ENCODE peak calls at places on chromosomes 5 and 9, in four cellular contexts. One of them, this sample, is unnamed.

GRCh38 chr5:177484902-177485549 is 11.6 kb upstream of the DBN1 start:
- DNase-seq in ovary: no peak
- DNase-seq in endothelial cell of umbilical vein: no peak
- DNase-seq in HepG2: no peak
- DNase-seq in this sample: no peak

GRCh38 chr9:5355817-5356216 is 16.1 kb upstream of the RLN1 start:
- DNase-seq in ovary: no peak
- DNase-seq in endothelial cell of umbilical vein: no peak
- DNase-seq in HepG2: no peak
- DNase-seq in this sample: no peak

GRCh38 chr9:85522459-85523092 is 219.2 kb downstream of the AGTPBP1 start:
- DNase-seq in ovary: no peak
- DNase-seq in endothelial cell of umbilical vein: peak
- DNase-seq in HepG2: no peak
- DNase-seq in this sample: no peak

GRCh38 chr9:127211983-127212382 is 52.6 kb upstream of the GARNL3 start:
- DNase-seq in ovary: no peak
- DNase-seq in endothelial cell of umbilical vein: no peak
- DNase-seq in HepG2: no peak
- DNase-seq in this sample: no peak

GRCh38 chr9:125763373-125763772 is 16.2 kb downstream of the PBX3 start:
- DNase-seq in ovary: no peak
- DNase-seq in endothelial cell of umbilical vein: peak
- DNase-seq in HepG2: peak
- DNase-seq in this sample: peak

GRCh38 chr9:93261735-93262523 is 78.0 kb downstream of the WNK2 start:
- DNase-seq in ovary: no peak
- DNase-seq in endothelial cell of umbilical vein: no peak
- DNase-seq in HepG2: no peak
- DNase-seq in this sample: no peak

GRCh38 chr9:121173501-121173900 is 28.2 kb downstream of the RAB14 start:
- DNase-seq in ovary: no peak
- DNase-seq in endothelial cell of umbilical vein: no peak
- DNase-seq in HepG2: no peak
- DNase-seq in this sample: no peak

GRCh38 chr9:130327781-130328348 is 62.3 kb downstream of the HMCN2 start:
- DNase-seq in ovary: no peak
- DNase-seq in endothelial cell of umbilical vein: no peak
- DNase-seq in HepG2: no peak
- DNase-seq in this sample: no peak

GRCh38 chr5:116360008-116360853 is 214.4 kb downstream of the SEMA6A start:
- DNase-seq in ovary: peak
- DNase-seq in endothelial cell of umbilical vein: no peak
- DNase-seq in HepG2: no peak
- DNase-seq in this sample: no peak

GRCh38 chr5:58491216-58491892 is at the start of gene GAPT:
- DNase-seq in ovary: no peak
- DNase-seq in endothelial cell of umbilical vein: no peak
- DNase-seq in HepG2: no peak
- DNase-seq in this sample: no peak

GRCh38 chr9:114643906-114644305 is 13.7 kb downstream of the TEX53 start:
- DNase-seq in ovary: no peak
- DNase-seq in endothelial cell of umbilical vein: no peak
- DNase-seq in HepG2: no peak
- DNase-seq in this sample: no peak

GRCh38 chr5:106269252-106269843 is 1401.4 kb downstream of the EFNA5 start:
- DNase-seq in ovary: no peak
- DNase-seq in endothelial cell of umbilical vein: peak
- DNase-seq in HepG2: peak
- DNase-seq in this sample: no peak

GRCh38 chr9:21668504-21668903 is 133.9 kb upstream of the MTAP start:
- DNase-seq in ovary: no peak
- DNase-seq in endothelial cell of umbilical vein: no peak
- DNase-seq in HepG2: no peak
- DNase-seq in this sample: no peak

GRCh38 chr9:27247756-27248155 is 49.2 kb downstream of the EQTN start:
- DNase-seq in ovary: no peak
- DNase-seq in endothelial cell of umbilical vein: peak
- DNase-seq in HepG2: peak
- DNase-seq in this sample: peak

GRCh38 chr9:22158983-22159382 is 149.9 kb upstream of the CDKN2B start:
- DNase-seq in ovary: peak
- DNase-seq in endothelial cell of umbilical vein: peak
- DNase-seq in HepG2: peak
- DNase-seq in this sample: peak

GRCh38 chr5:7391215-7391614 is 4.7 kb upstream of the ADCY2 start:
- DNase-seq in ovary: no peak
- DNase-seq in endothelial cell of umbilical vein: no peak
- DNase-seq in HepG2: peak
- DNase-seq in this sample: no peak

GRCh38 chr9:98514841-98515240 is 193.9 kb downstream of the GABBR2 start:
- DNase-seq in ovary: no peak
- DNase-seq in endothelial cell of umbilical vein: no peak
- DNase-seq in HepG2: no peak
- DNase-seq in this sample: no peak

GRCh38 chr5:178314961-178315820 is 82.6 kb upstream of the PHYKPL start:
- DNase-seq in ovary: no peak
- DNase-seq in endothelial cell of umbilical vein: no peak
- DNase-seq in HepG2: no peak
- DNase-seq in this sample: no peak

GRCh38 chr5:15286659-15287058 is 213.3 kb upstream of the FBXL7 start:
- DNase-seq in ovary: no peak
- DNase-seq in endothelial cell of umbilical vein: no peak
- DNase-seq in HepG2: no peak
- DNase-seq in this sample: no peak

GRCh38 chr9:134375011-134375390 is 48.7 kb downstream of the RXRA start:
- DNase-seq in ovary: no peak
- DNase-seq in endothelial cell of umbilical vein: no peak
- DNase-seq in HepG2: no peak
- DNase-seq in this sample: no peak

GRCh38 chr5:30505014-30505886 is 688.2 kb upstream of the CDH6 start:
- DNase-seq in ovary: no peak
- DNase-seq in endothelial cell of umbilical vein: peak
- DNase-seq in HepG2: peak
- DNase-seq in this sample: no peak

GRCh38 chr5:23242891-23243290 is 264.5 kb upstream of the PRDM9 start:
- DNase-seq in ovary: no peak
- DNase-seq in endothelial cell of umbilical vein: no peak
- DNase-seq in HepG2: no peak
- DNase-seq in this sample: no peak

GRCh38 chr9:113564804-113565237 is 101.3 kb downstream of the RGS3 start:
- DNase-seq in ovary: peak
- DNase-seq in endothelial cell of umbilical vein: no peak
- DNase-seq in HepG2: no peak
- DNase-seq in this sample: peak

GRCh38 chr9:87545858-87546257 is 48.2 kb downstream of the DAPK1 start:
- DNase-seq in ovary: no peak
- DNase-seq in endothelial cell of umbilical vein: peak
- DNase-seq in HepG2: no peak
- DNase-seq in this sample: no peak

GRCh38 chr5:79237735-79238560 is 2.0 kb downstream of the JMY start:
- DNase-seq in ovary: no peak
- DNase-seq in endothelial cell of umbilical vein: no peak
- DNase-seq in HepG2: no peak
- DNase-seq in this sample: no peak

GRCh38 chr5:79236364-79236969 is 536 bp downstream of the JMY start:
- DNase-seq in ovary: no peak
- DNase-seq in endothelial cell of umbilical vein: no peak
- DNase-seq in HepG2: no peak
- DNase-seq in this sample: peak

GRCh38 chr5:79235222-79235577 is 731 bp upstream of the JMY start:
- DNase-seq in ovary: no peak
- DNase-seq in endothelial cell of umbilical vein: no peak
- DNase-seq in HepG2: peak
- DNase-seq in this sample: peak

GRCh38 chr5:79236970-79237734 is 1.2 kb downstream of the JMY start:
- DNase-seq in ovary: peak
- DNase-seq in endothelial cell of umbilical vein: peak
- DNase-seq in HepG2: peak
- DNase-seq in this sample: peak

GRCh38 chr5:79235578-79236363 is at the start of gene JMY:
- DNase-seq in ovary: peak
- DNase-seq in endothelial cell of umbilical vein: peak
- DNase-seq in HepG2: peak
- DNase-seq in this sample: peak
- TF ChIP-seq POLR2A in ovary: peak
- TF ChIP-seq POLR2A in endothelial cell of umbilical vein: peak
- TF ChIP-seq POLR2A in HepG2: peak
- TF ChIP-seq POLR2A in this sample: peak

GRCh38 chr9:12819436-12820185 is 44.8 kb downstream of the LURAP1L start:
- DNase-seq in ovary: no peak
- DNase-seq in endothelial cell of umbilical vein: no peak
- DNase-seq in HepG2: peak
- DNase-seq in this sample: peak

GRCh38 chr9:12818431-12819000 is 43.7 kb downstream of the LURAP1L start:
- DNase-seq in ovary: no peak
- DNase-seq in endothelial cell of umbilical vein: no peak
- DNase-seq in HepG2: no peak
- DNase-seq in this sample: no peak

GRCh38 chr9:12816656-12817101 is 41.9 kb downstream of the LURAP1L start:
- DNase-seq in ovary: no peak
- DNase-seq in endothelial cell of umbilical vein: no peak
- DNase-seq in HepG2: peak
- DNase-seq in this sample: no peak

GRCh38 chr9:12815895-12816294 is 41.1 kb downstream of the LURAP1L start:
- DNase-seq in ovary: no peak
- DNase-seq in endothelial cell of umbilical vein: no peak
- DNase-seq in HepG2: no peak
- DNase-seq in this sample: no peak

GRCh38 chr9:12817702-12818101 is 42.9 kb downstream of the LURAP1L start:
- DNase-seq in ovary: no peak
- DNase-seq in endothelial cell of umbilical vein: no peak
- DNase-seq in HepG2: peak
- DNase-seq in this sample: no peak
- TF ChIP-seq POLR2A in ovary: no peak
- TF ChIP-seq POLR2A in endothelial cell of umbilical vein: no peak
- TF ChIP-seq POLR2A in HepG2: no peak
- TF ChIP-seq POLR2A in this sample: no peak

GRCh38 chr9:136545966-136546696 is at the start of gene NOTCH1:
- DNase-seq in ovary: peak
- DNase-seq in endothelial cell of umbilical vein: peak
- DNase-seq in HepG2: peak
- DNase-seq in this sample: peak
- TF ChIP-seq POLR2A in ovary: peak
- TF ChIP-seq POLR2A in endothelial cell of umbilical vein: peak
- TF ChIP-seq POLR2A in HepG2: no peak
- TF ChIP-seq POLR2A in this sample: no peak

GRCh38 chr5:173144200-173145176 is at the start of gene BNIP1:
- DNase-seq in ovary: peak
- DNase-seq in endothelial cell of umbilical vein: peak
- DNase-seq in HepG2: peak
- DNase-seq in this sample: peak
- TF ChIP-seq POLR2A in ovary: peak
- TF ChIP-seq POLR2A in endothelial cell of umbilical vein: peak
- TF ChIP-seq POLR2A in HepG2: peak
- TF ChIP-seq POLR2A in this sample: peak

GRCh38 chr5:150780180-150780692 is 1.7 kb downstream of the SMIM3 start:
- DNase-seq in ovary: no peak
- DNase-seq in endothelial cell of umbilical vein: no peak
- DNase-seq in HepG2: no peak
- DNase-seq in this sample: no peak
- TF ChIP-seq POLR2A in ovary: no peak
- TF ChIP-seq POLR2A in endothelial cell of umbilical vein: no peak
- TF ChIP-seq POLR2A in HepG2: no peak
- TF ChIP-seq POLR2A in this sample: no peak

DNA sequence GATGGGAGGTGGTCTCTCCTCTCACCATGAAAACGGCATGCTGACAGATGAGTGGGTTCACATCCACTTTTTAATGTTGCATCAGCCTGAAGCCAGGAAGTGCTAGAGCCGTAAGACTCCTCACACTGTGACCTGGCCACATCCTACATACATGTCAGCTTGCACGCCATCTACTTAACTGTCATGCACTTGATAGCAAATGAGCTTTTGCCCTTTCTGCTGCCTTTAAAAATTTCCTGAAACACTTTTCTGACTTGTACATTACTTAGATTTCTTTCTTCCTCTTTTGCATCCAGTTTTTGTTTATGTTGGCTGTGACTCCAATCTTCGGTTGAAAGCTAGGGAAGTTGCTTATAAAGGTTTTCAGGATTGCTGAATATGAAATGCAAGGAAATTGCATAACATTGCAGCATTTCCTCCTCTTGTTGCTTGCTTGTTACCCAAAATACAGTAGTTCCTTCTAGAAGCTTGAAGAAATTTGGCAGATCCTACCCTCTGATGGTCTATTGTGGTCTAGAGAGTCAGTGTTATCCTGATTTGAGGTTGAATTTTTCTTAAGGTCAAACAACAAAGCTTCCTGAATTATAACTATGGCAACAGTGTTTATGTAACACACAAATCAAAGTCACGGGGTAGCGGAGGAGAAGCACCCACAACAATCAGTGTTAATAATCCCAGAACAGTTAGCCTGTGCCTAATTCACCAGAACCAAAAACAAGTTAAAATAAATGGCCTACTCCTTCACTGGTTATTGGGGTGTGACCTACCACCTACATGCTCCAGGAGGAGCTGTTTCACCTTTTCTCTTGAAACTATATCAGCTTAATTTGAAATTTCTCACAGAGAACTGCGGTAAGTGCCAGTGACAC is 232.5 kb downstream of the ARHGAP26 start:
- DNase-seq in ovary: no peak
- DNase-seq in endothelial cell of umbilical vein: peak
- DNase-seq in HepG2: no peak
- DNase-seq in this sample: peak
- TF ChIP-seq POLR2A in ovary: no peak
- TF ChIP-seq POLR2A in endothelial cell of umbilical vein: no peak
- TF ChIP-seq POLR2A in HepG2: no peak
- TF ChIP-seq POLR2A in this sample: no peak

DNA sequence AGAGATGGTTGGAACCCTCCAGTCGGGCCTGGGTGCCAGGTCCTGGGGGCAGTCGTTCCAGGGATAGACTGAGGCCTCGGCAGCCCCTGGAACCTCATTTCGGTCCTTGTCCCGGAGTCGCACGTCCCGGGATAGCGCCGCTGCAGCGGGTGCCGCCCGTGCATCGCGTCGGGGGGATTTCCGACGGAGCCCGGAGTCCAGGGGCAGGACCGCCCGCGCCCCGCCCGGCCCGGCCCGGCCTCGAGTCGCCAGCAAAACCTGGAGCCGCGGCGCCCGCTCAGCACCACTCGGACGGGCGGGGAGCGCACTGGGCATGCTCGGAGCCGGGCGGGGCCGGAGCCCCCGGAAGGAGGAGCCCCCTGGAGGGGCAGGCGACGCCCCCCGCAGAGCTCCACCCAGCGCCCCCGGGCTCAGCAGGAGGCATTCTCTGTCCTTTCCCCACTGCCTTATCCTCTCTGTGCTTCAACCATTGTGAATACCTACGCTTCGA is 1.6 kb upstream of the PTPN3 start:
- DNase-seq in ovary: no peak
- DNase-seq in endothelial cell of umbilical vein: no peak
- DNase-seq in HepG2: peak
- DNase-seq in this sample: no peak
- TF ChIP-seq POLR2A in ovary: no peak
- TF ChIP-seq POLR2A in endothelial cell of umbilical vein: no peak
- TF ChIP-seq POLR2A in HepG2: peak
- TF ChIP-seq POLR2A in this sample: no peak